ENCODE peak calls at places on chromosomes 16 and 17, in eight cellular contexts. Z is iPS DF 6.9; U is CD8-positive, alpha-beta memory T cell; O is CD8-positive, alpha-beta T cell; P is ascending aorta; N is SJSA1; E is heart right ventricle; S is transverse colon. M is an unnamed sample.

GRCh38 chr16:19105131-19105530 is 8.6 kb upstream of the ITPRIPL2 start:
- DNase-seq in O (no peak), N (no peak), U (no peak), P (no peak), E (no peak), S (no peak), Z (no peak), M (no peak)

GRCh38 chr17:76121932-76122383 is 18.4 kb upstream of the EXOC7 start:
- DNase-seq in E (no peak), S (no peak), U (peak), N (no peak), Z (no peak), P (no peak), O (no peak), M (no peak)

GRCh38 chr17:82529914-82530300 is 10.4 kb downstream of the FOXK2 start:
- DNase-seq in O (no peak), U (no peak), E (no peak), N (no peak), P (no peak), S (no peak), Z (no peak), M (no peak)

GRCh38 chr16:81567987-81568748 is 123.6 kb downstream of the CMIP start:
- DNase-seq in E (peak), Z (no peak), P (peak), S (no peak), N (peak), U (no peak), O (no peak), M (no peak)

GRCh38 chr16:50742521-50743150 is 750 bp downstream of the CYLD start:
- DNase-seq in U (peak), O (no peak), N (peak), Z (no peak), P (no peak), S (peak), E (peak), M (no peak)

GRCh38 chr17:60664022-60664421 is 13.6 kb upstream of the BCAS3 start:
- DNase-seq in N (no peak), Z (no peak), P (no peak), S (no peak), U (no peak), E (no peak), O (no peak), M (no peak)

GRCh38 chr17:54307326-54307725 is 484.6 kb downstream of the KIF2B start:
- DNase-seq in O (no peak), P (no peak), N (no peak), E (no peak), S (no peak), Z (no peak), U (no peak), M (no peak)

GRCh38 chr16:61579195-61579594 is 457.0 kb downstream of the CDH8 start:
- DNase-seq in O (no peak), S (no peak), N (no peak), Z (no peak), U (no peak), P (no peak), E (no peak), M (no peak)

GRCh38 chr16:49550666-49551065 is 177.1 kb downstream of the C16orf78 start:
- DNase-seq in P (no peak), E (no peak), O (no peak), U (no peak), Z (no peak), N (no peak), S (no peak), M (no peak)

GRCh38 chr16:69037373-69038160 is 67.9 kb upstream of the HAS3 start:
- DNase-seq in P (no peak), E (no peak), S (no peak), U (no peak), O (no peak), N (no peak), Z (no peak), M (no peak)

GRCh38 chr16:69513180-69513966 is 52.4 kb upstream of the NFAT5 start:
- DNase-seq in U (no peak), E (no peak), S (no peak), O (no peak), N (peak), P (no peak), Z (no peak), M (no peak)

GRCh38 chr17:28460901-28461300 is 12.5 kb upstream of the SLC13A2 start:
- DNase-seq in O (no peak), P (no peak), U (no peak), S (no peak), N (no peak), E (no peak), Z (no peak), M (no peak)

GRCh38 chr17:42833771-42834422 is 700 bp downstream of the PSME3 start:
- DNase-seq in P (no peak), Z (no peak), E (no peak), U (no peak), N (no peak), S (no peak), O (no peak), M (no peak)

GRCh38 chr17:31811021-31811565 is 48.0 kb downstream of the COPRS start:
- DNase-seq in N (no peak), Z (no peak), S (no peak), E (no peak), O (no peak), P (no peak), U (no peak), M (no peak)

GRCh38 chr17:2894782-2895181 is 98.5 kb downstream of the RAP1GAP2 start:
- DNase-seq in P (no peak), Z (no peak), O (no peak), U (no peak), N (no peak), S (peak), E (no peak), M (no peak)

GRCh38 chr16:56884026-56884582 is 19.1 kb downstream of the SLC12A3 start:
- DNase-seq in O (no peak), E (no peak), U (no peak), N (no peak), P (no peak), S (no peak), Z (no peak), M (no peak)

GRCh38 chr17:12959441-12959840 is 58.4 kb downstream of the ELAC2 start:
- DNase-seq in O (no peak), Z (no peak), S (no peak), U (no peak), E (no peak), P (no peak), N (no peak), M (no peak)

GRCh38 chr17:82657926-82658325 is 9.7 kb upstream of the WDR45B start:
- DNase-seq in P (no peak), U (no peak), N (no peak), O (no peak), S (no peak), E (no peak), Z (no peak), M (no peak)

GRCh38 chr17:43572368-43572980 is 26.3 kb upstream of the ETV4 start:
- DNase-seq in N (no peak), U (no peak), E (no peak), Z (no peak), O (no peak), P (no peak), S (no peak), M (no peak)

GRCh38 chr16:12661656-12662172 is 142.0 kb downstream of the CPPED1 start:
- DNase-seq in Z (peak), U (no peak), S (no peak), O (no peak), P (no peak), E (peak), N (no peak), M (no peak)

GRCh38 chr17:61321344-61321743 is 78.3 kb upstream of the TBX2 start:
- DNase-seq in S (no peak), O (no peak), N (no peak), U (no peak), Z (no peak), E (no peak), P (no peak), M (no peak)

GRCh38 chr17:559699-560378 is 154.8 kb downstream of the VPS53 start:
- DNase-seq in Z (no peak), P (no peak), U (no peak), O (no peak), E (peak), S (no peak), N (peak), M (no peak)

GRCh38 chr17:34081269-34081668 is 173.8 kb upstream of the CCL2 start:
- DNase-seq in E (no peak), O (no peak), P (no peak), Z (peak), N (peak), S (no peak), U (no peak), M (no peak)

GRCh38 chr17:9645858-9646555 is 690 bp downstream of the USP43 start:
- DNase-seq in N (peak), P (no peak), O (no peak), Z (no peak), U (no peak), E (peak), S (peak), M (no peak)

GRCh38 chr16:9144106-9144505 is 52.7 kb downstream of the HAPSTR1 start:
- DNase-seq in U (no peak), P (no peak), E (no peak), O (no peak), N (no peak), S (no peak), Z (no peak), M (no peak)
- H3K27ac ChIP-seq in U (no peak), P (no peak), E (no peak), O (no peak), N (no peak), S (no peak), Z (no peak), M (no peak)

GRCh38 chr16:2859686-2860265 is 1.8 kb upstream of the PRSS22 start:
- DNase-seq in N (no peak), P (no peak), U (no peak), S (no peak), E (no peak), Z (no peak), O (no peak), M (no peak)
- H3K27ac ChIP-seq in N (no peak), P (no peak), U (no peak), S (no peak), E (no peak), Z (no peak), O (no peak), M (no peak)

DNA sequence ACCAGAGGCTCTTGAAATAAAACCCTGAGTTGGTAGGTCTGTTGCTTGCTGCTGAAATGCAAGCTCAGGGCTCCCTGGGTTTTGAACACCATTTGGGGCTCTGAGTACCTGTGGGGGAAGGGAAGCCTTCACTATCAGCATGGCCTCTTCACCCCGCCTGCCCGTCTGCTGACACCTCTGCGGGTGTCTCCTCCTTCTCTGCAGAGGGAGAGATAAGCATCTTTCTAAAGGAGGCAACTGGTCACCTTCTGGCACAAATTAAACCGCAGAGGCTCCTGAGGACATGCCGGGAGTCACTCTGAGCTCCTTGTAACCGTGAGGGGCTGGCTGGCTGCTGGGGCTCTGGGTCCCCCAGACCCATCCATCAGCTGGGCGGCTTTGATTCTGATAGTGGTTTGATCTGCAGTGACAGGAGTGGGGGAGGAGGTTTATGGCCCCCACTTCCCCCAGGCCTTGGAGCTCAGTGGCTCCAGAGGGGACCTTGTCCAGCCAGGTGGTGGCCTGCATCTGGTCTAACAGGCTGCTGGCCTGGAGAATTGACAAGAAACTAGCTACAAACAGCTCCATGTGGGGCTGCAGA is 123.5 kb downstream of the IRF8 start:
- DNase-seq in Z (no peak), S (no peak), U (no peak), E (no peak), P (no peak), O (no peak), N (no peak), M (no peak)
- H3K27ac ChIP-seq in Z (no peak), S (no peak), U (no peak), E (no peak), P (no peak), O (no peak), N (no peak), M (no peak)

GRCh38 chr16:88511060-88511459 is 58.0 kb downstream of the ZFPM1 start:
- DNase-seq in E (no peak), P (no peak), N (no peak), S (no peak), Z (no peak), O (no peak), U (no peak), M (no peak)

GRCh38 chr16:88514526-88514925 is 55.7 kb upstream of the ZC3H18 start:
- DNase-seq in S (no peak), Z (no peak), E (no peak), O (no peak), P (no peak), U (no peak), N (no peak), M (no peak)

GRCh38 chr16:88511911-88512310 is 58.3 kb upstream of the ZC3H18 start:
- DNase-seq in O (no peak), P (no peak), U (no peak), N (no peak), S (no peak), Z (no peak), E (no peak), M (no peak)

GRCh38 chr16:88514070-88514469 is 56.1 kb upstream of the ZC3H18 start:
- DNase-seq in Z (no peak), N (no peak), U (no peak), P (no peak), O (no peak), S (no peak), E (no peak), M (no peak)

DNA sequence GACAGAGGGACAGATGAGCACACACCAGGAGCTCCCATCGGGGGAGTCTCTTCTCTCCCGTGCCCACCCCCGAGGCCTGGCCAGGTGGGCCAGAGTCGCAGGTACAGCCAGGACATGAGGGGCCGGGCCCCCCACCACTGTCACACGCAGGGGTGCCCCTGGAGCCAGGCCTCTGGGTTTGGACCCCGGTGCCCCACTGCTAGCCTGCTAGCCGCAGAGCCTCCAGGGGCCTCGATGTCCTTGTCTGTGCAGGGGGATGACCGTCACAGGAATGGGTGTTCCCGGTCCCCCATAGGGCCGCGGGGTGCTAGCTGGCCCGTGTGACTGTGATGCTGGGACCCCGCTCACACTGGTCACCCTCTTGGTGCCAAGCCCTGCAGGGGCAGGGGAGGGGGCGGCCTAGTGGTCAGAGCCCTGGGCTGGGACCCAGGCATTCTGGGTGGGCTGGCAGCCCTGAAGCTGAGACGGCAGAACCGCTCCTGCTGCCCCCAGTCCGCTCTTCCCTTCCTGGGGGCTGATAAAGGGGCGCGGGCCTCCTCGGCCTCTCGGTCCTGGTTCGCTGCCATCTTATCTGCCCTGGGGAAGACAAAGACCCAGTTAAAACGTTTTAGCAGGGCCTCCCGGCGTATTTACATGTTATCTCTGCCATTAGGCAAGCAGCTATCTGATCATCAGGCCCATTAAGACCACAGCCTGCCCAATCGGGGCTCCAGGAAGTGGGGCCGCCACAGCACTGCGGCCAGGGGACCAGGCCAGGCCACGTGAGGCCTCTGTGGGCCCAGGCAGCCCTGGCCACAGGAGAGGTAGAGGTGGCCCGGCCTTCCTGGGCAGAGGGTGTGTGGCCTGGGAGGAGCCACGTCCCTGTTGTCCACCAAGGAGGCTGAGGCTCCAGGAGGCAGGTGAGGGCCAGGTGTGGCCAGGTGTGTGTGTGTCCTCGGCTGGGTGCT is 57.2 kb upstream of the ZC3H18 start:
- DNase-seq in U (no peak), E (no peak), N (no peak), S (no peak), P (no peak), O (no peak), Z (no peak), M (no peak)
- H3K27ac ChIP-seq in U (no peak), E (no peak), N (no peak), S (no peak), P (no peak), O (no peak), Z (no peak), M (no peak)

GRCh38 chr16:27352026-27352425 is 38.3 kb downstream of the IL4R start:
- DNase-seq in Z (no peak), E (no peak), S (no peak), P (no peak), U (no peak), N (no peak), O (no peak), M (no peak)

GRCh38 chr16:27350006-27350405 is 36.2 kb downstream of the IL4R start:
- DNase-seq in S (no peak), O (no peak), U (no peak), Z (no peak), E (no peak), N (no peak), P (no peak), M (no peak)

GRCh38 chr16:27346818-27347217 is 33.0 kb downstream of the IL4R start:
- DNase-seq in E (no peak), P (no peak), N (no peak), U (no peak), S (no peak), O (no peak), Z (no peak), M (no peak)

GRCh38 chr16:27347930-27348685 is 34.3 kb downstream of the IL4R start:
- DNase-seq in S (no peak), U (no peak), E (no peak), Z (no peak), P (no peak), N (no peak), O (no peak), M (no peak)

DNA sequence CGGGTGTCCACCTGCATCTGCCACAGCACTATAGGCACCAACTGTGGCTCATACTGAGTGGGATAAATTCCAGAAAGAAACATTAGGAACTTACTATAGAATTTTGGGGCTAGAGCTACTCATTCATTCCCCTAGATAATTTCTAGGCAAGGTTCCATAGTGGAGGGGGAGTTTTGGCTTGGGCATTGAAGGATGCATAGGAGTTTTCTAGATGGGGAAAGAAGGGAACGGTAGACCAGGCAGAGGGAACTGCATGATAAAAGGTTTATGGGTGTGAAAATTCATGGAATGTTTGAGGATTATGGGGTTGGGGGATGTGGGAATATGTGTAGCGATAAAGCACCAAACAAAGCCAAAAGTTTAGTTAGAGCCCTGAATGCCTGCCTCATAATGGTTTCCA is 35.5 kb downstream of the IL4R start:
- DNase-seq in E (no peak), Z (no peak), P (no peak), N (no peak), O (no peak), S (no peak), U (no peak), M (no peak)
- H3K27ac ChIP-seq in E (no peak), Z (no peak), P (no peak), N (no peak), O (no peak), S (no peak), U (no peak), M (no peak)

DNA sequence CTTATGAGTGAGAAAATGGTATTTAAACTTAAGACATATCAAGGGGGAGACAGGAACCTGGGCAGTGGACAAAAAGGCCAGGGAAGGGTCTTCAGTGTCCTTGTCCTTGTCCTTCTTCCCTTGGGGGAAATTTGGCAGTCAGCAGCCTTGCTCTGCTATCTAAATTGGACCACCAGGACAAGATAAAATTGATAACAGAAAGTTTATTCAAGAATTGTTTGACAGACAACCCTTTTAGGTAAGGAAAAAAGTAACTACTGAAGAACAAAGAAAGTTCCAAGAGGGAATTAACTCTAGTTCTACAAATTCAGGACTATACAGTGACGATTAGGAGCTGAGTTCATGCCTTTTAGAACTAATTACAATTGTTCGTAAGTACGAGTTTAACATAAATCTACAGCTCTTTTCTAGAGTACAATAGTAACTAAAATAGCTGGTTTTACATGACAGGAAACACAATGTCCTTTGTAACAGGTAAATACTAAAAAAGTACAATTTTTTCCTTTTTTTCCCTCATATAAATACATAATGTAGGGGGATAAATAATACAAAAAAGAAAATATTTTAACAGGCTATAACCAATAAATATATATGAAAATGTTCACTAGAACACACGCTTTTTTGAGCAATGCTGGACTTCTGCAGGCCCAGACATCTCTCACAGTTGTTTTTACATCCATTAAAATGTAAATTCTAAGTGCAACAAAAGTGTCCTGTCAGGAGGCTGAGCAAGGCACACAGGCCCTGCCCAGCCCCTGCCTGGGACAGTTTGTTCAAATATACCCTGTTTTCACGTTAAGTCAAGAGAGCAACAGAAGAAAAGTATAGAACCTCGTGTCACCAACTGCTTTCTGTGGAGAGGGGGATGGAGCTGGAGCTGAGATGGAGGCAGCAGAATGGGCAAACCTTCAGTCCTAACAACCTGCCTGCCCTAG is 4.0 kb upstream of the HOXB2 start:
- DNase-seq in O (no peak), S (no peak), E (no peak), P (no peak), Z (no peak), U (no peak), N (no peak), M (no peak)
- H3K27ac ChIP-seq in O (peak), S (peak), E (no peak), P (peak), Z (no peak), U (peak), N (no peak), M (no peak)

GRCh38 chr17:72613411-72614292 is 478.8 kb downstream of the SLC39A11 start:
- DNase-seq in N (peak), U (no peak), P (no peak), E (no peak), S (no peak), Z (no peak), O (no peak), M (no peak)
- H3K27ac ChIP-seq in N (peak), U (no peak), P (no peak), E (no peak), S (peak), Z (no peak), O (no peak), M (no peak)

GRCh38 chr16:2226918-2227317 is 3.5 kb downstream of the E4F1 start:
- DNase-seq in O (no peak), E (no peak), Z (no peak), S (no peak), U (no peak), N (no peak), P (no peak), M (no peak)

GRCh38 chr16:2226245-2226793 is 2.9 kb downstream of the E4F1 start:
- DNase-seq in Z (no peak), S (no peak), P (no peak), O (no peak), U (no peak), N (no peak), E (no peak), M (no peak)

GRCh38 chr16:2224183-2224486 is 744 bp downstream of the E4F1 start:
- DNase-seq in U (no peak), O (no peak), E (no peak), S (no peak), Z (no peak), P (no peak), N (no peak), M (no peak)

GRCh38 chr16:2228161-2228824 is 4.9 kb downstream of the E4F1 start:
- DNase-seq in O (no peak), E (no peak), U (no peak), P (no peak), N (no peak), S (no peak), Z (no peak), M (no peak)

GRCh38 chr16:2223375-2224182 is at the start of gene E4F1:
- DNase-seq in P (peak), Z (peak), S (peak), E (peak), O (peak), N (peak), U (peak), M (peak)
- H3K27ac ChIP-seq in P (peak), Z (no peak), S (peak), E (peak), O (peak), N (peak), U (peak), M (peak)

M was measured in caudate nucleus.